ENCODE peak calls at places on chromosomes 5 and 9, in five cellular contexts. One of them, this sample, is unnamed.

GRCh38 chr5:79692586-79692985 is 3.0 kb downstream of the CMYA5 start:
- DNase-seq in HepG2: no peak
- DNase-seq in sigmoid colon: no peak
- DNase-seq in upper lobe of left lung: no peak
- DNase-seq in transverse colon: no peak
- DNase-seq in this sample: no peak

GRCh38 chr5:1453613-1454012 is 8.4 kb upstream of the SLC6A3 start:
- DNase-seq in transverse colon: no peak
- DNase-seq in sigmoid colon: no peak
- DNase-seq in upper lobe of left lung: no peak
- DNase-seq in HepG2: no peak
- DNase-seq in this sample: no peak

GRCh38 chr5:1246711-1247431 is 21.7 kb downstream of the SLC6A18 start:
- DNase-seq in transverse colon: peak; percentile 35
- DNase-seq in sigmoid colon: no peak
- DNase-seq in HepG2: peak; percentile 45
- DNase-seq in upper lobe of left lung: no peak
- DNase-seq in this sample: peak; percentile 79

GRCh38 chr9:85941617-85941930 is 628 bp downstream of the NAA35 start:
- DNase-seq in sigmoid colon: no peak
- DNase-seq in transverse colon: no peak
- DNase-seq in upper lobe of left lung: no peak
- DNase-seq in HepG2: no peak
- DNase-seq in this sample: no peak

GRCh38 chr9:3285365-3286161 is 240.2 kb downstream of the RFX3 start:
- DNase-seq in sigmoid colon: no peak
- DNase-seq in HepG2: no peak
- DNase-seq in upper lobe of left lung: no peak
- DNase-seq in transverse colon: no peak
- DNase-seq in this sample: no peak

GRCh38 chr9:20559236-20559896 is 62.9 kb downstream of the MLLT3 start:
- DNase-seq in transverse colon: no peak
- DNase-seq in upper lobe of left lung: no peak
- DNase-seq in sigmoid colon: no peak
- DNase-seq in HepG2: no peak
- DNase-seq in this sample: no peak

GRCh38 chr5:74639538-74640449 is 734 bp downstream of the ENC1 start:
- DNase-seq in transverse colon: peak; percentile 47
- DNase-seq in HepG2: no peak
- DNase-seq in upper lobe of left lung: peak; percentile 47
- DNase-seq in sigmoid colon: peak; percentile 72
- DNase-seq in this sample: peak; percentile 39

GRCh38 chr5:110899566-110900412 is 161.0 kb downstream of the SLC25A46 start:
- DNase-seq in transverse colon: no peak
- DNase-seq in HepG2: no peak
- DNase-seq in upper lobe of left lung: no peak
- DNase-seq in sigmoid colon: no peak
- DNase-seq in this sample: no peak

GRCh38 chr9:21831841-21832509 is 29.5 kb downstream of the MTAP start:
- DNase-seq in sigmoid colon: no peak
- DNase-seq in upper lobe of left lung: peak; percentile 58
- DNase-seq in transverse colon: no peak
- DNase-seq in HepG2: no peak
- DNase-seq in this sample: no peak

GRCh38 chr9:122835313-122835731 is 6.9 kb upstream of the PDCL start:
- DNase-seq in HepG2: peak; percentile 31
- DNase-seq in sigmoid colon: no peak
- DNase-seq in transverse colon: no peak
- DNase-seq in upper lobe of left lung: no peak
- DNase-seq in this sample: peak; percentile 24

GRCh38 chr9:120663380-120663779 is 50.9 kb downstream of the MEGF9 start:
- DNase-seq in HepG2: no peak
- DNase-seq in sigmoid colon: no peak
- DNase-seq in transverse colon: no peak
- DNase-seq in upper lobe of left lung: no peak
- DNase-seq in this sample: no peak

GRCh38 chr5:147369742-147370374 is 135.0 kb downstream of the STK32A start:
- DNase-seq in transverse colon: no peak
- DNase-seq in upper lobe of left lung: no peak
- DNase-seq in HepG2: no peak
- DNase-seq in sigmoid colon: no peak
- DNase-seq in this sample: no peak

GRCh38 chr9:131608469-131609115 is 63.3 kb downstream of the PRRT1B start:
- DNase-seq in HepG2: peak; percentile 75
- DNase-seq in transverse colon: peak; percentile 44
- DNase-seq in sigmoid colon: peak; percentile 93
- DNase-seq in upper lobe of left lung: peak; percentile 69
- DNase-seq in this sample: no peak

GRCh38 chr5:24630925-24631324 is 13.9 kb downstream of the CDH10 start:
- DNase-seq in sigmoid colon: no peak
- DNase-seq in upper lobe of left lung: no peak
- DNase-seq in HepG2: no peak
- DNase-seq in transverse colon: no peak
- DNase-seq in this sample: no peak

GRCh38 chr9:94922098-94922607 is 195.7 kb downstream of the AOPEP start:
- DNase-seq in HepG2: peak; percentile 91
- DNase-seq in upper lobe of left lung: peak; percentile 62
- DNase-seq in sigmoid colon: peak; percentile 76
- DNase-seq in transverse colon: no peak
- DNase-seq in this sample: no peak

GRCh38 chr9:79581388-79581787 is 9.6 kb downstream of the TLE4 start:
- DNase-seq in transverse colon: peak; percentile 15
- DNase-seq in sigmoid colon: no peak
- DNase-seq in HepG2: no peak
- DNase-seq in upper lobe of left lung: no peak
- DNase-seq in this sample: no peak

GRCh38 chr9:93134018-93134739 is at the start of gene NINJ1:
- DNase-seq in transverse colon: peak; percentile 79
- DNase-seq in HepG2: peak; percentile 40
- DNase-seq in sigmoid colon: peak; percentile 88
- DNase-seq in upper lobe of left lung: peak; percentile 83
- DNase-seq in this sample: peak; percentile 91
- TF ChIP-seq EP300 in transverse colon: no peak
- TF ChIP-seq EP300 in HepG2: no peak
- TF ChIP-seq EP300 in sigmoid colon: no peak
- TF ChIP-seq EP300 in upper lobe of left lung: no peak
- TF ChIP-seq EP300 in this sample: no peak

DNA sequence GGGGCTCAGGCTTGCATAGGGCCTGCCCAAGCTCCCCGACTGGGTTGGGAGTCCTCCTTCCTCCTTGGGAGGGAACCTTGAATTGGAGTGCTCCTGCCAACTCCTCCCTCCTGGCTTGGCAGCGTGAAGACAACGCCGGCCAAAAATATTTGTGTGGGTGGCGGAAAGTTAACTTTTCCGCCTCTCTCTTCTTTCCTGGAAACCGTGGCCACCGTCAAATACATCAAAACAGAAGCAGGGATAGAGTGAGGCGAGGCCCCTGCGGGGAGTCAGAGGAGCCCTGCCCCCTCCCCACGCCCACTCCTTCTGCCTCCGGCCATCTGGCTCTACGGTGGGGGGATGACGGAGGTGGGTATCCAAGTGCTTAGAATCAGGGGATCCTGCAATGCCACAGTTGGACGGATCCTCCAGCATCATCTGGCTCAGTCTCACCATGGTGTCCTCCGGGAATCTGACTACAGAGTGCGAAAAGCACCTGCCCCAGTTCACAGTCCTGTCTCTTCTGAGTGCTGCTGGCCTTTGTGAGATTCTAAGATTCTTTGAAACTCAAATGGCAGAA is 25.2 kb upstream of the SYNPO start:
- DNase-seq in sigmoid colon: no peak
- DNase-seq in transverse colon: peak; percentile 41
- DNase-seq in upper lobe of left lung: no peak
- DNase-seq in HepG2: no peak
- DNase-seq in this sample: no peak
- TF ChIP-seq EP300 in sigmoid colon: no peak
- TF ChIP-seq EP300 in transverse colon: no peak
- TF ChIP-seq EP300 in upper lobe of left lung: no peak
- TF ChIP-seq EP300 in HepG2: no peak
- TF ChIP-seq EP300 in this sample: no peak

GRCh38 chr5:15008476-15008875 is 136.9 kb upstream of the ANKH start:
- DNase-seq in upper lobe of left lung: peak; percentile 95
- DNase-seq in transverse colon: peak; percentile 87
- DNase-seq in HepG2: peak; percentile 95
- DNase-seq in sigmoid colon: peak; percentile 96
- DNase-seq in this sample: no peak
- TF ChIP-seq EP300 in upper lobe of left lung: no peak
- TF ChIP-seq EP300 in transverse colon: no peak
- TF ChIP-seq EP300 in HepG2: peak; percentile 79
- TF ChIP-seq EP300 in sigmoid colon: no peak
- TF ChIP-seq EP300 in this sample: no peak

GRCh38 chr9:38044706-38045105 is 24.3 kb downstream of the SHB start:
- DNase-seq in HepG2: no peak
- DNase-seq in sigmoid colon: no peak
- DNase-seq in upper lobe of left lung: no peak
- DNase-seq in transverse colon: no peak
- DNase-seq in this sample: no peak

GRCh38 chr9:38048319-38048969 is 20.6 kb downstream of the SHB start:
- DNase-seq in sigmoid colon: no peak
- DNase-seq in upper lobe of left lung: no peak
- DNase-seq in transverse colon: no peak
- DNase-seq in HepG2: no peak
- DNase-seq in this sample: no peak

GRCh38 chr9:38047301-38048251 is 21.5 kb downstream of the SHB start:
- DNase-seq in upper lobe of left lung: peak; percentile 78
- DNase-seq in sigmoid colon: peak; percentile 80
- DNase-seq in transverse colon: peak; percentile 76
- DNase-seq in HepG2: peak; percentile 99
- DNase-seq in this sample: peak; percentile 58

GRCh38 chr9:38043931-38044623 is 24.9 kb downstream of the SHB start:
- DNase-seq in upper lobe of left lung: no peak
- DNase-seq in transverse colon: no peak
- DNase-seq in sigmoid colon: no peak
- DNase-seq in HepG2: no peak
- DNase-seq in this sample: no peak

GRCh38 chr9:38046669-38047300 is 22.2 kb downstream of the SHB start:
- DNase-seq in upper lobe of left lung: peak; percentile 66
- DNase-seq in HepG2: peak; percentile 78
- DNase-seq in transverse colon: peak; percentile 36
- DNase-seq in sigmoid colon: no peak
- DNase-seq in this sample: no peak
- TF ChIP-seq EP300 in upper lobe of left lung: no peak
- TF ChIP-seq EP300 in HepG2: no peak
- TF ChIP-seq EP300 in transverse colon: no peak
- TF ChIP-seq EP300 in sigmoid colon: no peak
- TF ChIP-seq EP300 in this sample: no peak

DNA sequence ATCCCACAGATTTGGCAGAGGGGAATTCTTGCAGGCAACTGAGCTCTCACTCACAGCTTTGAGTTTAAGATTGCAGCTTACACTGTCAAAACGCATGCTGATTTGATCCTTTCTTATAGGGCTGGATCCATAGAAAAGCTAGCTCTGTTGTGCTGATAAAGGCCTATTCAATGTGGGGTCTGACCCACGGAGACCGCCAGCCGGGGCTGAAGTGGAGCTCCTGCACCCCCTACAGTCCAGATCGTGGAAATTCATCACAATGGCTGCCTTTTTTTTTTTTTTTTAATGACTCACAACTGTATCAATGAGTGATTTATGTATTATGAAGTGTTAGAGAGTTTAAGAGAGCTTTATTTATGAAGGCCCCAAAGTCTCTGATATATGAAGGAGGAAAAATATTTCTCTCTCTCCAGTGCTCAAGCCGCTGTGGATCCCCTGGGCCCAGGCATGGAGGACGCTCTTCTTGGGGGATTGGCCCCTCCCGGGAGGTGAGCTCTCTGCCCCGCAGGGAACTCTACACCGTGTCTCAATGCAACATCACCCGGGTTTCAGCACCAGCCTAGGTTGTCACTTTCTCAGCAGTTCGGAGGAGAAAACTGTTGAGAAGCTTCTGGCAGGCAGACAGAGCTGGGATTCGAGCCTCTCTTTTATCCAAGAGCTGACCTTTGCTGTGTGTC is 700.2 kb downstream of the IRX1 start:
- DNase-seq in upper lobe of left lung: no peak
- DNase-seq in transverse colon: no peak
- DNase-seq in sigmoid colon: no peak
- DNase-seq in HepG2: no peak
- DNase-seq in this sample: peak; percentile 21
- TF ChIP-seq EP300 in upper lobe of left lung: no peak
- TF ChIP-seq EP300 in transverse colon: no peak
- TF ChIP-seq EP300 in sigmoid colon: no peak
- TF ChIP-seq EP300 in HepG2: no peak
- TF ChIP-seq EP300 in this sample: no peak